ENCODE peak calls at places on chromosomes 1 and 21, in six cellular contexts. B, T, V, Z, Q and E are unnamed samples.

GRCh38 chr1:64909021-64909420 is 57.3 kb downstream of the JAK1 start:
- DNase-seq in B (no peak), T (no peak), V (no peak), Z (no peak), Q (no peak), E (no peak)

GRCh38 chr1:113677250-113678158 is 81.8 kb downstream of the PHTF1 start:
- DNase-seq in B (peak; percentile 65), T (peak; percentile 63), V (no peak), Z (no peak), Q (no peak), E (peak; percentile 39)

GRCh38 chr1:8419861-8420260 is 101.9 kb downstream of the SLC45A1 start:
- DNase-seq in B (no peak), T (no peak), V (no peak), Z (no peak), Q (no peak), E (no peak)

GRCh38 chr1:61092643-61093042 is 10.3 kb downstream of the NFIA start:
- DNase-seq in B (no peak), T (no peak), V (no peak), Z (no peak), Q (no peak), E (no peak)

GRCh38 chr1:26094076-26094669 is 17.5 kb upstream of the PDIK1L start:
- DNase-seq in B (no peak), T (peak; percentile 12), V (no peak), Z (no peak), Q (no peak), E (peak; percentile 87)

GRCh38 chr21:42002421-42002958 is 7.7 kb downstream of the ZBTB21 start:
- DNase-seq in B (no peak), T (peak; percentile 98), V (no peak), Z (no peak), Q (no peak), E (no peak)

GRCh38 chr1:6917067-6917466 is 131.8 kb downstream of the CAMTA1 start:
- DNase-seq in B (no peak), T (no peak), V (no peak), Z (no peak), Q (no peak), E (no peak)

GRCh38 chr21:17613242-17613676 is 558 bp upstream of the BTG3 start:
- DNase-seq in B (peak; percentile 77), T (no peak), V (peak; percentile 71), Z (no peak), Q (peak; percentile 49), E (peak; percentile 20)

GRCh38 chr21:34074283-34075098 is 1.1 kb downstream of the MRPS6 start:
- DNase-seq in B (peak; percentile 40), T (no peak), V (peak; percentile 38), Z (no peak), Q (no peak), E (no peak)

GRCh38 chr21:39575778-39576177 is 37.0 kb upstream of the B3GALT5 start:
- DNase-seq in B (no peak), T (no peak), V (no peak), Z (no peak), Q (no peak), E (no peak)

GRCh38 chr1:50950396-50950795 is 9.7 kb downstream of the FAF1 start:
- DNase-seq in B (no peak), T (no peak), V (no peak), Z (no peak), Q (no peak), E (no peak)

GRCh38 chr1:115880981-115881672 is 40.2 kb upstream of the NHLH2 start:
- DNase-seq in B (no peak), T (no peak), V (no peak), Z (no peak), Q (no peak), E (no peak)

GRCh38 chr1:212167098-212167497 is 118.1 kb upstream of the PPP2R5A start:
- DNase-seq in B (no peak), T (peak; percentile 90), V (no peak), Z (no peak), Q (no peak), E (peak; percentile 69)

GRCh38 chr1:16631248-16632043 is 18.1 kb upstream of the NBPF1 start:
- DNase-seq in B (peak; percentile 2), T (no peak), V (peak; percentile 36), Z (no peak), Q (peak; percentile 34), E (peak; percentile 35)

DNA sequence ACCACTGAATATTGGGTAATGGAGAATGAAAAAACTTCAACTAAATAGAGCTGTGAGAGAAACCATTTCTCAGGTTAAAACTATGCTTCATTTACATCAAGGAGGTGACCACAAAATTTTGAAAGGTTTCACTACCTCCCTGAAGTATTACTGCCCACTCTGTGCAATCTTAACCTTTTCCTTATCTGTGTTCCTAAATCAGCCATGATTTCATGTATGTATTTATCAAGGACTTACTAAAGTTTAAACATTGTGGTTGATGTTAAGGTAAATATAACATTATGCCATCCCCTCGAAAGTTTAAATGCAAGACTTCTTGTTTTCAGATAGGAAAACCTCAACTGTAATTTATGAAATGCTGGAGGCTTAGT is 84.4 kb downstream of the CLEC20A start:
- DNase-seq in B (no peak), T (peak; percentile 70), V (no peak), Z (no peak), Q (no peak), E (no peak)
- TF ChIP-seq CTCF in B (no peak), T (no peak), V (no peak), Z (no peak), Q (no peak), E (no peak)

GRCh38 chr1:31576201-31576669 is at the start of gene TINAGL1:
- DNase-seq in B (peak; percentile 91), T (no peak), V (no peak), Z (no peak), Q (peak; percentile 91), E (peak; percentile 77)

GRCh38 chr1:31576743-31577455 is 584 bp downstream of the TINAGL1 start:
- DNase-seq in B (no peak), T (no peak), V (no peak), Z (no peak), Q (peak; percentile 61), E (no peak)

GRCh38 chr1:31575373-31576140 is 758 bp upstream of the TINAGL1 start:
- DNase-seq in B (peak; percentile 92), T (no peak), V (no peak), Z (no peak), Q (peak; percentile 91), E (no peak)

GRCh38 chr1:31579374-31579773 is 3.1 kb downstream of the TINAGL1 start:
- DNase-seq in B (peak; percentile 64), T (no peak), V (peak; percentile 65), Z (no peak), Q (no peak), E (peak; percentile 68)

GRCh38 chr1:31577515-31578191 is 1.3 kb downstream of the TINAGL1 start:
- DNase-seq in B (no peak), T (peak; percentile 52), V (no peak), Z (no peak), Q (no peak), E (peak; percentile 44)
- H3K4me1 ChIP-seq in B (peaks cover 76% of the 10 kb centered on the region), T (peaks cover 27% of the 10 kb centered on the region), V (peaks cover 28% of the 10 kb centered on the region), Z (peaks cover 89% of the 10 kb centered on the region), Q (peaks cover 74% of the 10 kb centered on the region), E (peaks cover 65% of the 10 kb centered on the region)

GRCh38 chr1:1777950-1778826 is at the start of gene NADK:
- DNase-seq in B (peak; percentile 69), T (peak; percentile 35), V (peak; percentile 82), Z (no peak), Q (peak; percentile 74), E (peak; percentile 76)

GRCh38 chr1:1780598-1781525 is 2.6 kb upstream of the NADK start:
- DNase-seq in B (no peak), T (no peak), V (no peak), Z (no peak), Q (no peak), E (no peak)

GRCh38 chr1:1779691-1780597 is 1.7 kb upstream of the NADK start:
- DNase-seq in B (no peak), T (peak; percentile 34), V (peak; percentile 56), Z (no peak), Q (peak; percentile 75), E (peak; percentile 61)

GRCh38 chr1:1777510-1777909 is 760 bp downstream of the NADK start:
- DNase-seq in B (peak; percentile 49), T (no peak), V (peak; percentile 80), Z (no peak), Q (no peak), E (peak; percentile 38)

GRCh38 chr1:1778827-1779675 is 781 bp upstream of the NADK start:
- DNase-seq in B (peak; percentile 90), T (no peak), V (peak; percentile 66), Z (peak; percentile 80), Q (peak; percentile 92), E (peak; percentile 79)
- TF ChIP-seq POLR2A in B (no peak), T (no peak), V (no peak), Z (peak; percentile 49), Q (no peak), E (no peak)

DNA sequence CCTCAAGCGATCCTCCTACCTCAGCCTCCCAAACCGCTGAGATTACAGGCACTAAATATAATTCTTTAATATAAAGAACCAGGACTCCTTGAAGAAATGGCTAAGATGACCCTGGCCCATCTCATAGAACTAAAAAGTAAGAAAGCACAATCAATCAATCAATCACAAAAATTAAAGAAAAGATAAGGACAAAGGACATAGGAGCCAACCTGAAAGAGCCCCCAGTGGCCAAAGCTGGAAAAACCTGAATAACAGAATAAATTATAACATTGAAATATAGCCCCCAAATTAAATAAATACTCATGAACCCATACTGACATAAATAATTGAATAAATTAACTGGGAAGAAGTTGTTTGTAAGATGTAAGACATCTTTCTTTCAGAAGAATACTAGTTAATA is 8.9 kb downstream of the NUP210L start:
- DNase-seq in B (no peak), T (no peak), V (no peak), Z (no peak), Q (no peak), E (no peak)
- TF ChIP-seq CTCF in B (peak; percentile 18), T (peak; percentile 35), V (no peak), Z (peak; percentile 11), Q (no peak), E (no peak)

GRCh38 chr1:9589144-9589718 is 520 bp downstream of the TMEM201 start:
- DNase-seq in B (peak; percentile 46), T (peak; percentile 23), V (peak; percentile 62), Z (no peak), Q (peak; percentile 39), E (no peak)
- H3K4me1 ChIP-seq in B (peaks cover 17% of the 10 kb centered on the region), T (peaks cover 15% of the 10 kb centered on the region), V (peaks cover 12% of the 10 kb centered on the region), Z (peaks cover 59% of the 10 kb centered on the region), Q (peaks cover 40% of the 10 kb centered on the region), E (peaks cover 3% of the 10 kb centered on the region)

GRCh38 chr1:156747737-156748669 is 3.5 kb downstream of the HDGF start:
- DNase-seq in B (no peak), T (no peak), V (no peak), Z (no peak), Q (no peak), E (no peak)
- TF ChIP-seq POLR2A in B (no peak), T (no peak), V (no peak), Z (no peak), Q (no peak), E (no peak)

GRCh38 chr1:12339410-12339809 is 109.6 kb downstream of the VPS13D start:
- DNase-seq in B (no peak), T (no peak), V (no peak), Z (no peak), Q (no peak), E (no peak)
- TF ChIP-seq CTCF in B (no peak), T (no peak), V (no peak), Z (peak; percentile 11), Q (no peak), E (no peak)